ENCODE peak calls at places on chromosomes 5 and 9, in seven cellular contexts. Z, L, A, N, U, W and J are unnamed samples.

GRCh38 chr5:93162201-93162654 is 418.8 kb downstream of the NR2F1-AS1 start:
- DNase-seq in Z (no peak), L (no peak), A (peak; percentile 65), N (peak; percentile 73), U (peak; percentile 68), W (no peak), J (no peak)

GRCh38 chr9:124882221-124882620 is 20.3 kb downstream of the ARPC5L start:
- DNase-seq in Z (no peak), L (no peak), A (no peak), N (no peak), U (no peak), W (no peak), J (no peak)

GRCh38 chr5:81044868-81045267 is 84.7 kb downstream of the RASGRF2 start:
- DNase-seq in Z (no peak), L (no peak), A (no peak), N (no peak), U (no peak), W (no peak), J (peak; percentile 10)

GRCh38 chr5:167049771-167050567 is 1241.5 kb upstream of the WWC1 start:
- DNase-seq in Z (no peak), L (no peak), A (no peak), N (no peak), U (no peak), W (no peak), J (no peak)

GRCh38 chr5:173629628-173630027 is 13.2 kb upstream of the BOD1 start:
- DNase-seq in Z (no peak), L (no peak), A (no peak), N (peak; percentile 56), U (no peak), W (no peak), J (peak; percentile 28)

GRCh38 chr5:120507826-120508463 is 43.8 kb downstream of the PRR16 start:
- DNase-seq in Z (no peak), L (no peak), A (peak; percentile 44), N (no peak), U (peak; percentile 65), W (no peak), J (no peak)

GRCh38 chr5:1386274-1386717 is 41.4 kb upstream of the CLPTM1L start:
- DNase-seq in Z (peak; percentile 77), L (peak; percentile 75), A (peak; percentile 8), N (peak; percentile 77), U (peak; percentile 60), W (peak; percentile 69), J (peak; percentile 41)

GRCh38 chr5:176447538-176447981 is 625 bp upstream of the FAF2 start:
- DNase-seq in Z (no peak), L (no peak), A (no peak), N (no peak), U (no peak), W (no peak), J (no peak)

GRCh38 chr5:4868140-4868735 is 271.9 kb upstream of the ADAMTS16 start:
- DNase-seq in Z (peak; percentile 75), L (peak; percentile 74), A (peak; percentile 1), N (peak; percentile 79), U (peak; percentile 65), W (peak; percentile 26), J (peak; percentile 79)

GRCh38 chr9:137311171-137311970 is 9.3 kb upstream of the NRARP start:
- DNase-seq in Z (peak; percentile 98), L (peak; percentile 85), A (no peak), N (peak; percentile 1), U (peak; percentile 53), W (no peak), J (peak; percentile 60)

GRCh38 chr5:50786073-50786472 is 119.6 kb downstream of the PARP8 start:
- DNase-seq in Z (no peak), L (no peak), A (peak; percentile 30), N (no peak), U (no peak), W (no peak), J (no peak)

DNA sequence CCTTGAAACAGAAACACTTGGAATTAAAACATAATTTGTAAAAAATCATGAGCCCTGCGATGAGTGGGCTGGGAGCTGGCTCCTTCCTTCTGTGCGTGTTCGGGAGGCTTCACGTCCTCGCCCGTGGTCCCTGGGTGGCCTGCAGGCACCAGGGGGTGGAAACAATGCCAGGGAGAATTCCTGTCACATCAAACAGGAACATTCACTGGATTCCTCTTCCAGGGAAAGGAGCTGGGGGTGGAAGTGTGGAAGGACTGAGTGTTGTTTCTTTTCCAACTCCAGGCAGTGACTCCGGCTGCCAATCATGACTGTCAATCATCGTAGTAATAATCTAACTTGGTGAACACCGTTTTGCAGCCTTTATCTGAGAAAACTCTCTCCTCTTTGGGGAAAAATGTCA is 10.3 kb downstream of the TOR1A start:
- DNase-seq in Z (no peak), L (no peak), A (no peak), N (no peak), U (no peak), W (no peak), J (no peak)
- H3K36me3 ChIP-seq in Z (no peaks in the 10 kb centered on the region), L (no peaks in the 10 kb centered on the region), A (peaks cover 75% of the 10 kb centered on the region), N (no peaks in the 10 kb centered on the region), U (peaks cover 24% of the 10 kb centered on the region), W (peaks cover 70% of the 10 kb centered on the region), J (peaks cover 3% of the 10 kb centered on the region)

DNA sequence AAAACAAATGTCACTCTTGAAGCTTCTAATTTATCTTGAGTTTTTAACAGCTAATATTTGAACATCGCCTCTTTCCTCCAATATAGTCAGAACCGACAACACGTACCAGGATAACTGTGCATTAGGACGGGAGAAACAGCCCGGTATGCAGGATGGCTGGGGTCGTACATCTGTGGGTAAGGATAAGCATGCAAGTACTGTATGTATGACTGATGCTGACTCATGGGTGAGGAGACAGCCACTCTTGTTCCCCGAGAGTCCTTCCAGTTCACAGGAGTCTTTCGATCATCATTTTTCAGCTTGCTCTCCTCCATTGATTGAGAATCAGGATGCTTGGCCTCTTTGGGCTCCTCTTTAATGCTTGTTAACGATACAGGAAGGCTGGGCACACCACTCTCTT is 102.3 kb downstream of the ZNF608 start:
- DNase-seq in Z (no peak), L (no peak), A (peak; percentile 85), N (no peak), U (peak; percentile 48), W (no peak), J (no peak)
- H3K4me3 ChIP-seq in Z (no peak overlapping the region), L (no peak overlapping the region), A (no peak overlapping the region), N (no peak overlapping the region), U (no peak overlapping the region), W (no peak overlapping the region), J (no peak overlapping the region)

GRCh38 chr5:119342414-119342813 is 13.4 kb upstream of the TNFAIP8 start:
- DNase-seq in Z (no peak), L (no peak), A (no peak), N (no peak), U (no peak), W (no peak), J (no peak)
- H3K4me1 ChIP-seq in Z (no peaks in the 10 kb centered on the region), L (peaks cover 14% of the 10 kb centered on the region), A (peaks cover 10% of the 10 kb centered on the region), N (peaks cover 7% of the 10 kb centered on the region), U (no peaks in the 10 kb centered on the region), W (peaks cover 29% of the 10 kb centered on the region), J (peaks cover 7% of the 10 kb centered on the region)

DNA sequence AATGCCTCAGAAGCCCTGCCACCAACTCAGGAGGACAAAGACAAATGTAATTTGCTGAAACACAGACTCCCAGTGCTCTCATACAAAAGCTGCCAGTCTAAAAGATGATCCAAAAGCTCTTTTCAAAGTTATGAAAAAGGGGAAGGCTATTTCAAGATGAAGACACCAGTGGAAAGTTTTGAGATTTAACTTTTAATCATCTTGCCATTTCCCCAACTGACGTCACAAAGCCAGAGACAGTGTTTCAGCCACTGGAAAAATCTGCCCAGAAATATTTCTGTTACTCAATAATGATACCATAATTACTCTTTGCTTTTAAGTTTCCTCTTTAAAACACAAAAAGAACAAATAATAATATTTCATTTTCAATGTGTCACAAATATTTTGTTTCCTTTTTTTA is 20.9 kb downstream of the ENG start:
- DNase-seq in Z (no peak), L (no peak), A (peak; percentile 68), N (no peak), U (peak; percentile 91), W (no peak), J (no peak)
- H3K36me3 ChIP-seq in Z (no peaks in the 10 kb centered on the region), L (no peaks in the 10 kb centered on the region), A (peaks cover 4% of the 10 kb centered on the region), N (no peaks in the 10 kb centered on the region), U (peaks cover 10% of the 10 kb centered on the region), W (no peaks in the 10 kb centered on the region), J (no peaks in the 10 kb centered on the region)

GRCh38 chr5:149405550-149406202 is 26.6 kb upstream of the IL17B start:
- DNase-seq in Z (no peak), L (no peak), A (peak; percentile 59), N (no peak), U (peak; percentile 48), W (no peak), J (no peak)
- H3K4me3 ChIP-seq in Z (no peak overlapping the region), L (no peak overlapping the region), A (no peak overlapping the region), N (no peak overlapping the region), U (no peak overlapping the region), W (peak overlapping the region; percentile 55), J (no peak overlapping the region)